ENCODE peak calls at places on chromosomes 7 and 10, in four cellular contexts. L is mammary epithelial cell, E is kidney epithelial cell, Z is psoas muscle. K is an unnamed sample.

GRCh38 chr10:10869592-10869991 is 148.1 kb upstream of the CELF2 start:
- DNase-seq in L (no peak), E (no peak), Z (no peak), K (no peak)

GRCh38 chr7:112550468-112551060 is 69.8 kb downstream of the LSMEM1 start:
- DNase-seq in L (peak; percentile 60), E (no peak), Z (no peak), K (peak; percentile 49)

GRCh38 chr10:122854648-122855047 is 9.0 kb upstream of the CUZD1 start:
- DNase-seq in L (peak; percentile 60), E (peak; percentile 54), Z (no peak), K (no peak)

GRCh38 chr7:101784275-101785127 is 32.9 kb upstream of the CUX1 start:
- DNase-seq in L (no peak), E (no peak), Z (no peak), K (no peak)

GRCh38 chr10:112389147-112389822 is 15.4 kb downstream of the ACSL5 start:
- DNase-seq in L (peak; percentile 62), E (peak; percentile 68), Z (peak; percentile 30), K (no peak)

GRCh38 chr10:103678104-103678526 is 177.3 kb downstream of the SH3PXD2A start:
- DNase-seq in L (no peak), E (peak; percentile 74), Z (peak; percentile 79), K (peak; percentile 93)

GRCh38 chr10:34666008-34666700 is 148.9 kb downstream of the PARD3 start:
- DNase-seq in L (peak; percentile 89), E (peak; percentile 76), Z (no peak), K (peak; percentile 45)

GRCh38 chr10:101221479-101222246 is 7.6 kb downstream of the LBX1 start:
- DNase-seq in L (peak; percentile 87), E (no peak), Z (no peak), K (no peak)

GRCh38 chr10:24811906-24812305 is 88.2 kb upstream of the ARHGAP21 start:
- DNase-seq in L (no peak), E (no peak), Z (no peak), K (no peak)

GRCh38 chr7:42082144-42082543 is 154.9 kb downstream of the GLI3 start:
- DNase-seq in L (peak; percentile 42), E (peak; percentile 49), Z (no peak), K (no peak)

GRCh38 chr7:100465702-100466311 is 1.7 kb upstream of the SPACDR start:
- DNase-seq in L (no peak), E (peak; percentile 32), Z (peak; percentile 76), K (peak; percentile 79)

GRCh38 chr10:131970946-131971345 is 10.8 kb downstream of the BNIP3 start:
- DNase-seq in L (no peak), E (no peak), Z (no peak), K (no peak)

GRCh38 chr7:101410743-101411476 is 48.2 kb downstream of the COL26A1 start:
- DNase-seq in L (no peak), E (no peak), Z (no peak), K (peak; percentile 57)

GRCh38 chr10:95208702-95209391 is 14.8 kb downstream of the ACSM6 start:
- DNase-seq in L (no peak), E (no peak), Z (no peak), K (no peak)

GRCh38 chr10:71083457-71083975 is 128.9 kb upstream of the UNC5B start:
- DNase-seq in L (no peak), E (no peak), Z (no peak), K (no peak)

GRCh38 chr7:414681-415560 is 104.7 kb downstream of the PDGFA start:
- DNase-seq in L (no peak), E (no peak), Z (no peak), K (no peak)

GRCh38 chr7:33904680-33905388 is 505 bp upstream of the BMPER start:
- DNase-seq in L (peak; percentile 40), E (no peak), Z (peak; percentile 38), K (peak; percentile 41)

GRCh38 chr10:20817646-20818045 is 79.5 kb downstream of the NEBL start:
- DNase-seq in L (peak; percentile 24), E (no peak), Z (no peak), K (no peak)

GRCh38 chr7:89002942-89003618 is 207.5 kb upstream of the TEX47 start:
- DNase-seq in L (no peak), E (no peak), Z (no peak), K (no peak)

GRCh38 chr10:99711129-99711719 is 20.7 kb downstream of the COX15 start:
- DNase-seq in L (peak; percentile 34), E (no peak), Z (no peak), K (peak; percentile 50)

GRCh38 chr10:78721231-78721630 is 347.5 kb upstream of the ZMIZ1 start:
- DNase-seq in L (no peak), E (no peak), Z (no peak), K (no peak)

GRCh38 chr10:94219829-94220228 is 142.9 kb downstream of the NOC3L start:
- DNase-seq in L (no peak), E (no peak), Z (no peak), K (no peak)

GRCh38 chr10:111698711-111699110 is 484.9 kb downstream of the GPAM start:
- DNase-seq in L (no peak), E (no peak), Z (no peak), K (no peak)

GRCh38 chr7:39353615-39354376 is 212.4 kb upstream of the YAE1 start:
- DNase-seq in L (no peak), E (peak; percentile 41), Z (no peak), K (peak; percentile 47)

GRCh38 chr7:137287651-137288258 is 55.8 kb downstream of the PTN start:
- DNase-seq in L (peak; percentile 0), E (no peak), Z (no peak), K (no peak)

GRCh38 chr7:126529254-126529653 is 723.5 kb downstream of the GRM8 start:
- DNase-seq in L (no peak), E (no peak), Z (no peak), K (no peak)

GRCh38 chr7:123624527-123625183 is 23.0 kb downstream of the ASB15 start:
- DNase-seq in L (peak; percentile 6), E (no peak), Z (no peak), K (peak; percentile 82)

GRCh38 chr7:47576031-47576908 is 5.6 kb downstream of the TNS3 start:
- DNase-seq in L (peak; percentile 55), E (no peak), Z (peak; percentile 77), K (peak; percentile 74)

GRCh38 chr10:78515037-78515872 is 481.6 kb downstream of the RPS24 start:
- DNase-seq in L (no peak), E (no peak), Z (no peak), K (peak; percentile 33)

GRCh38 chr7:79403451-79403850 is 50.0 kb downstream of the MAGI2 start:
- DNase-seq in L (no peak), E (no peak), Z (no peak), K (no peak)

GRCh38 chr10:32851301-32851700 is 106.7 kb downstream of the ITGB1 start:
- DNase-seq in L (no peak), E (no peak), Z (no peak), K (no peak)

GRCh38 chr10:13328588-13328987 is 19.5 kb downstream of the SEPHS1 start:
- DNase-seq in L (no peak), E (no peak), Z (no peak), K (no peak)

GRCh38 chr10:13327516-13327915 is 20.6 kb downstream of the SEPHS1 start:
- DNase-seq in L (no peak), E (no peak), Z (no peak), K (no peak)

GRCh38 chr10:13331641-13332040 is 16.5 kb downstream of the SEPHS1 start:
- DNase-seq in L (no peak), E (no peak), Z (no peak), K (no peak)

GRCh38 chr10:13328126-13328525 is 20.0 kb downstream of the SEPHS1 start:
- DNase-seq in L (no peak), E (no peak), Z (no peak), K (no peak)

GRCh38 chr10:13329565-13329964 is 18.5 kb downstream of the SEPHS1 start:
- DNase-seq in L (no peak), E (no peak), Z (no peak), K (no peak)
- H3K36me3 ChIP-seq in L (peaks cover 19% of the 10 kb centered on the region), E (peaks cover 1% of the 10 kb centered on the region), Z (peaks cover 95% of the 10 kb centered on the region), K (peaks cover 55% of the 10 kb centered on the region)

DNA sequence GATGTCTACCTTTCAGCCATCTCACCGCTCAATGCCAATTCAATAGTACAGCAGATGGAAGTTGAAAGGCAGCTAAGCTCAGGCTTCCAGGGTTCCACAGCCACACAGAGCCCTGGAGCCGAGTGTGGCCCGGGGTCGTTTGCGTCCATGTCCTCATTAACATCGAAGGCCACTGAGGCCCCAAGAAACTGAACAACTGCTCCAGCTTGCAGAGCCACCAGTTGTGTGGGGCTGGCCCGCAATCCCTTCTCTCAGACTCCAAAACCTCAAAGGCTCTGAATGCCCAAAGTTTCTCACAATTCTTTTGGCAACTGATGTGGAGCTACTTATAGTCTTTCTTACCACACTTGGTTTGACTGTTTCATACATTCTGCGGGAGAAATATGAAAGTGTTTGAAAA is 31.1 kb downstream of the NOD1 start:
- DNase-seq in L (no peak), E (no peak), Z (no peak), K (no peak)
- H3K36me3 ChIP-seq in L (peaks cover 6% of the 10 kb centered on the region), E (no peaks in the 10 kb centered on the region), Z (peaks cover 59% of the 10 kb centered on the region), K (peaks cover 5% of the 10 kb centered on the region)

GRCh38 chr10:80506189-80506575 is 31.5 kb upstream of the SH2D4B start:
- DNase-seq in L (peak; percentile 90), E (peak; percentile 94), Z (no peak), K (no peak)

GRCh38 chr10:80504897-80505465 is 32.7 kb upstream of the SH2D4B start:
- DNase-seq in L (peak; percentile 31), E (no peak), Z (no peak), K (no peak)

GRCh38 chr10:80507484-80507880 is 30.2 kb upstream of the SH2D4B start:
- DNase-seq in L (no peak), E (no peak), Z (no peak), K (no peak)

GRCh38 chr10:80509108-80509402 is 28.6 kb upstream of the SH2D4B start:
- DNase-seq in L (no peak), E (no peak), Z (no peak), K (no peak)

DNA sequence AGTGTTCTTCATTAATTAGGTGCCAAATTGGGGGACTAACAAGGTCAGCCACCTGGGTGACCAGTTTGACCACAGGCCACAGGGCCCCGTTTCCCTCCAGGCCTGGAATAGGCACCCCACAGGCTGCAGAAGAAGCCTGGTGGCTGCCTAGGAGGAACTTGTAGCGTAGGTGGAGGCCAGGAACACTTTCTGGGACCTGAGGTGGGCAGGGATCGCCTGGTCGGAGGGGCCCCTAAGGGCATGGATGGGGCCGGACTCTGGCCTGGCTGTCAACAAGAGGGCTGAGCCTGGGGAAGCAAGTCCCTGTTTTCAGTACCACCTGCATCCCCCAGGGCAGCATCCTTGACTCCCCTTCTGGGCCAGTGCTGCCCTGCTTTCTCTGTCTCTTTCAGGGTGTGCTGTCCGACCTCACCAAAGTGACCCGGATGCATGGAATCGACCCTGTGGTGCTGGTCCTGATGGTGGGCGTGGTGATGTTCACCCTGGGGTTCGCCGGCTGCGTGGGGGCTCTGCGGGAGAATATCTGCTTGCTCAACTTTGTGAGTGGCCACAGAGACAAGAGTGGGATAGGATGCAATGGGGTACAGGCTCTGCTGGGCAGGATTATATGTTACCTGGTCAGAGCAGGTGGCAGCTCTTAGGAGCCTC is 30.7 kb upstream of the SH2D4B start:
- DNase-seq in L (no peak), E (no peak), Z (no peak), K (no peak)
- H3K36me3 ChIP-seq in L (peaks cover 10% of the 10 kb centered on the region), E (peaks cover 1% of the 10 kb centered on the region), Z (peaks cover 40% of the 10 kb centered on the region), K (no peaks in the 10 kb centered on the region)

DNA sequence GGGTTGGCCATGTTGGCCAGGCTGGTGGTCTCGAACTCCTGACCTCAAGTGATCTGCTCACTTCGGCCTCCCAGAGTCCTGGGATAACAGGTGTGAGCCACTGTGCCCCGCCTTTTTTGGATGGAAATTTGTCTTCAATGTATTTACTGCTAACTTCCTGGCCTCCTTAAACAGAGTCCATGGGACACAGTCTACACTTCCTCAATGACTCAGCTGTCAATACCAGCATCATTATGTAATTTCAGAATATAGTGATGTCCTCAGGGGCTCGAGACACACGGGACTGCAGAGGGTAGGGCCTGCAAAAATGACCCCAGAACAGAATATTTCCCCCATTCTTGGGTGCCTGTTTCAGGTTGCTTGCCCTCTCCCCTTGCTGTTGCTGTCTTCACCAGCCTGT is 31.1 kb downstream of the CAMK2G start:
- DNase-seq in L (no peak), E (no peak), Z (no peak), K (no peak)
- H3K36me3 ChIP-seq in L (peaks cover 9% of the 10 kb centered on the region), E (peaks cover 5% of the 10 kb centered on the region), Z (peaks cover 85% of the 10 kb centered on the region), K (peaks cover 26% of the 10 kb centered on the region)